ENCODE peak calls at places on chromosomes 16 and 17, in ten cellular contexts. M is CD4-positive, alpha-beta T cell; X is prostate gland; L is A549; R is tibial artery; S is naive thymus-derived CD4-positive, alpha-beta T cell; Y is PC-3; N is dorsolateral prefrontal cortex; U is heart right ventricle; K is psoas muscle. C is an unnamed sample.

GRCh38 chr17:77790143-77790829 is 168.2 kb upstream of the TNRC6C start:
- DNase-seq in R (no peak), S (no peak), M (no peak), U (no peak), K (no peak), Y (no peak), X (no peak), N (no peak), L (no peak), C (no peak)

GRCh38 chr17:2025622-2026309 is 632 bp upstream of the RTN4RL1 start:
- DNase-seq in L (peak; percentile 97), K (peak; percentile 75), S (no peak), M (no peak), Y (peak; percentile 76), X (peak; percentile 84), N (peak; percentile 76), U (peak; percentile 78), R (peak; percentile 82), C (peak; percentile 89)

GRCh38 chr17:82648761-82649474 is 674 bp upstream of the WDR45B start:
- DNase-seq in N (no peak), R (peak; percentile 87), S (no peak), L (no peak), U (peak; percentile 69), Y (peak; percentile 18), K (peak; percentile 66), X (peak; percentile 49), M (no peak), C (no peak)

GRCh38 chr17:41777579-41778188 is 8.8 kb downstream of the JUP start:
- DNase-seq in Y (peak; percentile 92), U (peak; percentile 87), X (peak; percentile 64), N (no peak), M (no peak), S (no peak), L (peak; percentile 93), K (peak; percentile 68), R (no peak), C (no peak)

GRCh38 chr17:60231234-60231633 is 81.5 kb downstream of the CA4 start:
- DNase-seq in S (no peak), R (no peak), L (peak; percentile 41), K (no peak), U (no peak), Y (peak; percentile 61), N (no peak), X (no peak), M (no peak), C (peak; percentile 7)

GRCh38 chr17:76685846-76686245 is 24.9 kb downstream of the MXRA7 start:
- DNase-seq in X (no peak), L (no peak), N (no peak), K (no peak), U (peak; percentile 53), Y (no peak), M (no peak), S (no peak), R (no peak), C (no peak)

GRCh38 chr16:65975049-65975708 is 391.3 kb upstream of the CDH5 start:
- DNase-seq in X (no peak), L (no peak), S (no peak), R (no peak), K (no peak), U (no peak), Y (peak; percentile 90), N (no peak), M (no peak), C (no peak)

GRCh38 chr17:40548982-40549680 is 16.1 kb downstream of the CCR7 start:
- DNase-seq in L (peak; percentile 82), S (no peak), U (no peak), R (peak; percentile 88), N (peak; percentile 16), Y (peak; percentile 66), X (no peak), M (no peak), K (no peak), C (peak; percentile 85)

GRCh38 chr16:967077-967541 is 3.7 kb downstream of the LMF1 start:
- DNase-seq in L (no peak), R (no peak), K (no peak), U (no peak), N (no peak), X (no peak), M (no peak), Y (no peak), S (no peak), C (no peak)

GRCh38 chr17:72388765-72389473 is 268.1 kb downstream of the SOX9 start:
- DNase-seq in N (no peak), U (no peak), Y (peak; percentile 89), R (no peak), M (no peak), S (no peak), K (no peak), X (no peak), L (peak; percentile 87), C (no peak)

GRCh38 chr17:20244671-20245070 is 222.7 kb downstream of the LGALS9B start:
- DNase-seq in Y (peak; percentile 33), R (no peak), K (no peak), S (no peak), M (no peak), X (no peak), U (no peak), L (no peak), N (no peak), C (no peak)

GRCh38 chr17:40562841-40563370 is 2.4 kb downstream of the CCR7 start:
- DNase-seq in X (no peak), R (no peak), Y (no peak), U (no peak), N (no peak), K (no peak), M (peak; percentile 2), S (no peak), L (no peak), C (no peak)

GRCh38 chr16:88460496-88461169 is 7.6 kb downstream of the ZFPM1 start:
- DNase-seq in U (no peak), L (no peak), R (no peak), K (no peak), N (no peak), S (no peak), Y (no peak), X (no peak), M (no peak), C (no peak)

GRCh38 chr16:30953511-30954124 is 3.9 kb upstream of the SETD1A start:
- DNase-seq in S (peak; percentile 29), R (peak; percentile 75), N (peak; percentile 77), M (peak; percentile 61), L (peak; percentile 49), U (peak; percentile 53), K (peak; percentile 66), X (no peak), Y (peak; percentile 50), C (peak; percentile 83)

GRCh38 chr17:73720187-73720834 is 76.1 kb upstream of the SDK2 start:
- DNase-seq in X (no peak), R (no peak), N (no peak), K (no peak), S (peak; percentile 15), Y (no peak), L (no peak), M (peak; percentile 8), U (no peak), C (peak; percentile 36)

GRCh38 chr16:56793504-56793903 is 63.6 kb downstream of the NUP93 start:
- DNase-seq in L (peak; percentile 14), N (no peak), S (no peak), Y (peak; percentile 40), U (no peak), R (no peak), X (no peak), M (no peak), K (no peak), C (peak; percentile 70)

GRCh38 chr17:77141846-77142449 is 1.2 kb downstream of the SEC14L1 start:
- DNase-seq in R (no peak), U (no peak), M (no peak), Y (peak; percentile 86), X (no peak), N (no peak), L (no peak), S (no peak), K (no peak), C (no peak)

GRCh38 chr16:71746442-71747046 is 22.0 kb upstream of the PHLPP2 start:
- DNase-seq in K (no peak), M (peak; percentile 19), N (no peak), X (no peak), U (no peak), R (no peak), Y (peak; percentile 57), S (peak; percentile 14), L (peak; percentile 53), C (peak; percentile 61)

GRCh38 chr17:6427284-6427781 is 7.6 kb downstream of the AIPL1 start:
- DNase-seq in L (no peak), R (no peak), S (peak; percentile 56), K (no peak), U (no peak), M (peak; percentile 8), X (no peak), N (no peak), Y (peak; percentile 48), C (no peak)

GRCh38 chr16:3530371-3530914 is 29.6 kb downstream of the CLUAP1 start:
- DNase-seq in X (no peak), N (no peak), M (no peak), R (no peak), S (no peak), L (peak; percentile 11), Y (peak; percentile 59), U (no peak), K (no peak), C (no peak)

GRCh38 chr17:38544839-38545209 is 60.9 kb downstream of the SRCIN1 start:
- DNase-seq in Y (no peak), S (no peak), U (no peak), M (no peak), L (no peak), N (no peak), R (no peak), X (no peak), K (no peak), C (no peak)

GRCh38 chr17:46931596-46931995 is 8.6 kb downstream of the GOSR2 start:
- DNase-seq in X (no peak), S (no peak), R (no peak), U (no peak), N (no peak), Y (no peak), L (no peak), M (no peak), K (no peak), C (no peak)
- H3K27ac ChIP-seq in X (no peak overlapping the region), S (no peak overlapping the region), R (no peak overlapping the region), U (no peak overlapping the region), N (no peak overlapping the region), Y (no peak overlapping the region), L (no peak overlapping the region), M (no peak overlapping the region), K (no peak overlapping the region), C (no peak overlapping the region)

GRCh38 chr17:50837286-50837979 is 2.0 kb downstream of the WFIKKN2 start:
- DNase-seq in Y (no peak), L (no peak), N (no peak), S (no peak), M (no peak), U (no peak), X (no peak), R (peak; percentile 51), K (no peak), C (no peak)
- H3K27ac ChIP-seq in Y (no peak overlapping the region), L (no peak overlapping the region), N (peak overlapping the region; percentile 98), S (no peak overlapping the region), M (no peak overlapping the region), U (no peak overlapping the region), X (no peak overlapping the region), R (no peak overlapping the region), K (no peak overlapping the region), C (no peak overlapping the region)

GRCh38 chr16:11106726-11107125 is 149.3 kb downstream of the SOCS1 start:
- DNase-seq in Y (no peak), U (no peak), N (no peak), K (no peak), M (no peak), L (no peak), S (no peak), R (no peak), X (no peak), C (no peak)
- H3K27ac ChIP-seq in Y (no peak overlapping the region), U (no peak overlapping the region), N (no peak overlapping the region), K (no peak overlapping the region), M (no peak overlapping the region), L (no peak overlapping the region), S (no peak overlapping the region), R (no peak overlapping the region), X (no peak overlapping the region), C (no peak overlapping the region)

GRCh38 chr16:81447383-81448101 is 2.9 kb downstream of the CMIP start:
- DNase-seq in M (no peak), S (no peak), X (peak; percentile 53), L (no peak), U (no peak), Y (peak; percentile 44), K (no peak), N (no peak), R (no peak), C (peak; percentile 15)
- H3K27ac ChIP-seq in M (peak overlapping the region; percentile 19), S (peak overlapping the region; percentile 77), X (peak overlapping the region; percentile 88), L (peak overlapping the region; percentile 99), U (peak overlapping the region; percentile 83), Y (peak overlapping the region; percentile 83), K (no peak overlapping the region), N (peak overlapping the region; percentile 35), R (no peak overlapping the region), C (peak overlapping the region; percentile 3)

C was measured in cardiac muscle cell.